ENCODE peak calls at places on chromosomes 2 and 18, in seven cellular contexts. L is suprapubic skin; W is stimulated activated CD4-positive, alpha-beta T cell treated with anti-CD3 and anti-CD28 coated beads, Interleukin-15, amount 100 ng/mL, for 1 hour; R is T-helper 9 cell; V is iPS-NIHi11; P is NCI-H524; K is OCI-M1. Q is an unnamed sample.

GRCh38 chr2:18645315-18645714 is 55.9 kb upstream of the NT5C1B start:
- DNase-seq in L (no peak), W (no peak), R (no peak), V (no peak), P (no peak), K (no peak), Q (no peak)

GRCh38 chr2:169141713-169142352 is 72.5 kb downstream of the DHRS9 start:
- DNase-seq in L (peak), W (peak), R (peak), V (peak), P (peak), K (peak), Q (peak)

GRCh38 chr2:27050996-27051901 is at the start of gene AGBL5:
- DNase-seq in L (peak), W (peak), R (peak), V (peak), P (peak), K (peak), Q (peak)

GRCh38 chr2:140502951-140503630 is 1627.7 kb downstream of the LRP1B start:
- DNase-seq in L (no peak), W (no peak), R (no peak), V (no peak), P (no peak), K (peak), Q (no peak)

GRCh38 chr2:158726906-158727592 is 68.1 kb upstream of the DAPL1 start:
- DNase-seq in L (no peak), W (no peak), R (no peak), V (no peak), P (peak), K (peak), Q (no peak)

GRCh38 chr2:40653829-40654228 is 201.9 kb upstream of the SLC8A1 start:
- DNase-seq in L (no peak), W (no peak), R (no peak), V (no peak), P (no peak), K (no peak), Q (no peak)

GRCh38 chr18:10234912-10235439 is 219.5 kb upstream of the APCDD1 start:
- DNase-seq in L (no peak), W (no peak), R (no peak), V (no peak), P (no peak), K (no peak), Q (no peak)

GRCh38 chr2:96386470-96386869 is 50.9 kb downstream of the NCAPH start:
- DNase-seq in L (no peak), W (no peak), R (no peak), V (no peak), P (no peak), K (no peak), Q (no peak)

GRCh38 chr2:171479154-171479814 is 43.0 kb upstream of the CYBRD1 start:
- DNase-seq in L (no peak), W (no peak), R (no peak), V (no peak), P (no peak), K (no peak), Q (no peak)

GRCh38 chr2:52613064-52613463 is 1154.5 kb upstream of the CHAC2 start:
- DNase-seq in L (no peak), W (no peak), R (no peak), V (peak), P (no peak), K (peak), Q (no peak)

GRCh38 chr2:138922973-138923563 is 142.9 kb upstream of the NXPH2 start:
- DNase-seq in L (no peak), W (no peak), R (no peak), V (no peak), P (no peak), K (peak), Q (no peak)

GRCh38 chr2:233865838-233866237 is 2.3 kb downstream of the MSL3B start:
- DNase-seq in L (no peak), W (no peak), R (no peak), V (peak), P (no peak), K (peak), Q (no peak)

GRCh38 chr2:112465373-112465772 is 16.6 kb upstream of the TTL start:
- DNase-seq in L (no peak), W (no peak), R (no peak), V (peak), P (no peak), K (peak), Q (no peak)

GRCh38 chr2:166373951-166374350 is 1.8 kb downstream of the SCN9A start:
- DNase-seq in L (no peak), W (no peak), R (no peak), V (no peak), P (peak), K (peak), Q (no peak)

GRCh38 chr2:35468271-35468670 is 887.3 kb upstream of the CRIM1 start:
- DNase-seq in L (no peak), W (no peak), R (no peak), V (no peak), P (no peak), K (no peak), Q (no peak)

GRCh38 chr2:218959761-218960195 is 312 bp downstream of the CDK5R2 start:
- DNase-seq in L (no peak), W (no peak), R (no peak), V (peak), P (no peak), K (no peak), Q (no peak)

GRCh38 chr18:54737986-54738385 is 90.3 kb upstream of the RAB27B start:
- DNase-seq in L (no peak), W (no peak), R (no peak), V (no peak), P (no peak), K (no peak), Q (no peak)

GRCh38 chr2:150371066-150371812 is 116.2 kb downstream of the RND3 start:
- DNase-seq in L (no peak), W (no peak), R (no peak), V (no peak), P (no peak), K (peak), Q (no peak)

GRCh38 chr2:95346236-95346737 is 49.1 kb downstream of the KCNIP3 start:
- DNase-seq in L (no peak), W (no peak), R (no peak), V (peak), P (no peak), K (peak), Q (no peak)

GRCh38 chr2:62654423-62654791 is 51.1 kb upstream of the EHBP1 start:
- DNase-seq in L (no peak), W (no peak), R (no peak), V (no peak), P (no peak), K (no peak), Q (no peak)

GRCh38 chr2:37156071-37156856 is 516 bp downstream of the EIF2AK2 start:
- DNase-seq in L (peak), W (peak), R (no peak), V (peak), P (peak), K (peak), Q (no peak)

GRCh38 chr18:63940008-63940407 is 9.1 kb upstream of the HMSD start:
- DNase-seq in L (no peak), W (no peak), R (no peak), V (no peak), P (no peak), K (no peak), Q (no peak)

GRCh38 chr18:62279561-62279960 is 45.5 kb upstream of the TNFRSF11A start:
- DNase-seq in L (no peak), W (no peak), R (no peak), V (peak), P (no peak), K (no peak), Q (no peak)

GRCh38 chr2:118670281-118670680 is 177.2 kb downstream of the EN1 start:
- DNase-seq in L (no peak), W (no peak), R (no peak), V (no peak), P (no peak), K (no peak), Q (no peak)

GRCh38 chr2:75238670-75239330 is 39.5 kb upstream of the TACR1 start:
- DNase-seq in L (no peak), W (no peak), R (no peak), V (no peak), P (no peak), K (no peak), Q (no peak)

GRCh38 chr2:10007440-10007839 is 35.9 kb upstream of the KLF11 start:
- DNase-seq in L (peak), W (no peak), R (no peak), V (no peak), P (no peak), K (no peak), Q (no peak)

GRCh38 chr18:36519358-36519757 is 221.8 kb downstream of the FHOD3 start:
- DNase-seq in L (no peak), W (no peak), R (no peak), V (no peak), P (no peak), K (no peak), Q (no peak)